ENCODE peak calls at places on chromosomes 11 and 22, in nine cellular contexts. E is activated CD8-positive, alpha-beta T cell treated with anti-CD3 and anti-CD28 coated beads for 36 hours; T is NCI-H526 treated with DMSO at 0.1 percent for 48 hours; Q is iris pigment epithelial cell; X is CD8-positive, alpha-beta memory T cell; W is NCI-H1105 treated with DMSO at 0.1 percent for 48 hours; M is Calu3; P is anterior cingulate cortex; H is caudate nucleus. Y is an unnamed sample.

GRCh38 chr11:73656985-73657384 is 10.6 kb downstream of the PLEKHB1 start:
- DNase-seq in T (no peak), E (no peak), W (no peak), Q (no peak), P (no peak), H (no peak), X (no peak), M (no peak), Y (no peak)

GRCh38 chr11:13338437-13339069 is 61.0 kb downstream of the BMAL1 start:
- DNase-seq in H (no peak), T (no peak), M (no peak), Q (peak), E (peak), P (no peak), W (no peak), X (no peak), Y (no peak)

GRCh38 chr11:33651555-33651954 is 49.1 kb downstream of the C11orf91 start:
- DNase-seq in P (no peak), W (no peak), H (no peak), Q (no peak), E (no peak), T (no peak), M (no peak), X (no peak), Y (no peak)

GRCh38 chr22:26471522-26471921 is 12.1 kb downstream of the HPS4 start:
- DNase-seq in P (no peak), M (peak), X (no peak), W (no peak), T (no peak), Q (peak), H (no peak), E (no peak), Y (no peak)

GRCh38 chr22:28601915-28602314 is 77.7 kb downstream of the TTC28 start:
- DNase-seq in P (no peak), W (no peak), X (no peak), Q (no peak), H (no peak), T (no peak), E (no peak), M (no peak), Y (no peak)

GRCh38 chr22:39422101-39422500 is 22.5 kb downstream of the TAB1 start:
- DNase-seq in W (no peak), E (no peak), T (no peak), Q (no peak), P (no peak), H (no peak), X (no peak), M (no peak), Y (no peak)

GRCh38 chr11:35540526-35540925 is 15.1 kb upstream of the PAMR1 start:
- DNase-seq in X (no peak), Q (no peak), H (no peak), M (no peak), W (no peak), E (no peak), P (no peak), T (no peak), Y (no peak)

GRCh38 chr11:8066036-8066910 is 14.7 kb upstream of the TUB start:
- DNase-seq in P (no peak), T (no peak), H (no peak), W (no peak), M (no peak), X (no peak), E (no peak), Q (no peak), Y (no peak)

GRCh38 chr11:1557904-1558831 is 13.9 kb downstream of the DUSP8 start:
- DNase-seq in H (no peak), P (no peak), T (no peak), W (no peak), M (peak), X (peak), E (no peak), Q (peak), Y (peak)

Y was measured in midbrain.